ENCODE peak calls at places on chromosomes 7 and 10, in six cellular contexts. R, H, N, V, W and I are unnamed samples.

GRCh38 chr7:74262639-74263398 is 8.6 kb upstream of the RFC2 start:
- DNase-seq in R (no peak), H (no peak), N (no peak), V (no peak), W (no peak), I (no peak)

GRCh38 chr10:122135251-122136025 is 135.7 kb upstream of the BTBD16 start:
- DNase-seq in R (no peak), H (no peak), N (peak), V (no peak), W (no peak), I (no peak)

GRCh38 chr10:65275296-65275695 is 1650.5 kb upstream of the LRRTM3 start:
- DNase-seq in R (no peak), H (no peak), N (no peak), V (no peak), W (peak), I (no peak)

GRCh38 chr10:43160067-43160918 is 22.0 kb downstream of the CSGALNACT2 start:
- DNase-seq in R (no peak), H (no peak), N (peak), V (no peak), W (no peak), I (no peak)

GRCh38 chr7:143015926-143016490 is 10.9 kb downstream of the OR9A2 start:
- DNase-seq in R (no peak), H (no peak), N (peak), V (no peak), W (no peak), I (no peak)

GRCh38 chr7:45073843-45074737 is 14.7 kb downstream of the NACAD start:
- DNase-seq in R (peak), H (no peak), N (no peak), V (no peak), W (no peak), I (no peak)

GRCh38 chr7:72622532-72622931 is 205.5 kb downstream of the TYW1B start:
- DNase-seq in R (no peak), H (no peak), N (no peak), V (no peak), W (no peak), I (no peak)

GRCh38 chr10:125120046-125120710 is 40.2 kb downstream of the CTBP2 start:
- DNase-seq in R (no peak), H (no peak), N (peak), V (no peak), W (peak), I (no peak)

GRCh38 chr10:51147644-51148399 is 73.5 kb downstream of the PRKG1 start:
- DNase-seq in R (no peak), H (no peak), N (peak), V (no peak), W (no peak), I (no peak)

GRCh38 chr7:102985176-102985783 is 72.5 kb downstream of the LRRC17 start:
- DNase-seq in R (no peak), H (no peak), N (peak), V (no peak), W (no peak), I (no peak)

GRCh38 chr10:100100651-100101525 is 19.2 kb upstream of the CPN1 start:
- DNase-seq in R (no peak), H (no peak), N (peak), V (no peak), W (peak), I (no peak)

GRCh38 chr10:1180836-1181235 is 124.7 kb downstream of the WDR37 start:
- DNase-seq in R (no peak), H (no peak), N (no peak), V (no peak), W (no peak), I (no peak)
- TF ChIP-seq CTCF in R (no peak), H (no peak), N (no peak), V (no peak), W (no peak), I (peak)

DNA sequence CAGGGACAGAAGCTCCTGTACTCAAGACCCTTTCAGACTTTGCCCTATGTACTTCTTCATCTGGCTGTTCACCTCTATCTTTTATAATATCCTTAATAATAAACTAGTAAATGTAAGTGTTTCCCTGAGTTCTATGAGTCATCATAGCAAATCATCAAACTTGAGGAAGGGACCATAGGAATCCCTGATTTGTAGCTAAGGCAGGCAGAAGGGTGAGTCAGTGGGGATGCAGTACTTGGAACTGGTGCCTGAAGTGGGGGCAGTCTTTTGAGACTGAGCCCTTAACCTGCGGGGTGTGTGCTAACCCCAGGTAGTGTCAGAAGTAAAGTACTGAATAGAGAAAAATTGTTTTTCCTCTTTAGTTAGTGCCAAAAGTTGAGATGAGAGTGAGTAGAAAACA is 6.2 kb upstream of the TMEM243 start:
- DNase-seq in R (no peak), H (no peak), N (no peak), V (no peak), W (peak), I (no peak)
- TF ChIP-seq CTCF in R (no peak), H (no peak), N (no peak), V (no peak), W (no peak), I (no peak)

GRCh38 chr10:88472540-88472939 is 110.6 kb downstream of the RNLS start:
- DNase-seq in R (no peak), H (no peak), N (peak), V (no peak), W (peak), I (no peak)
- TF ChIP-seq CTCF in R (no peak), H (no peak), N (no peak), V (no peak), W (peak), I (no peak)

GRCh38 chr7:40197527-40197926 is 62.7 kb downstream of the SUGCT start:
- DNase-seq in R (no peak), H (no peak), N (no peak), V (no peak), W (no peak), I (no peak)

GRCh38 chr7:40194743-40195142 is 59.9 kb downstream of the SUGCT start:
- DNase-seq in R (no peak), H (no peak), N (peak), V (no peak), W (no peak), I (no peak)

GRCh38 chr7:40202851-40203250 is 68.0 kb downstream of the SUGCT start:
- DNase-seq in R (no peak), H (no peak), N (no peak), V (no peak), W (no peak), I (no peak)

GRCh38 chr7:40200791-40201190 is 66.0 kb downstream of the SUGCT start:
- DNase-seq in R (no peak), H (no peak), N (peak), V (no peak), W (no peak), I (no peak)

DNA sequence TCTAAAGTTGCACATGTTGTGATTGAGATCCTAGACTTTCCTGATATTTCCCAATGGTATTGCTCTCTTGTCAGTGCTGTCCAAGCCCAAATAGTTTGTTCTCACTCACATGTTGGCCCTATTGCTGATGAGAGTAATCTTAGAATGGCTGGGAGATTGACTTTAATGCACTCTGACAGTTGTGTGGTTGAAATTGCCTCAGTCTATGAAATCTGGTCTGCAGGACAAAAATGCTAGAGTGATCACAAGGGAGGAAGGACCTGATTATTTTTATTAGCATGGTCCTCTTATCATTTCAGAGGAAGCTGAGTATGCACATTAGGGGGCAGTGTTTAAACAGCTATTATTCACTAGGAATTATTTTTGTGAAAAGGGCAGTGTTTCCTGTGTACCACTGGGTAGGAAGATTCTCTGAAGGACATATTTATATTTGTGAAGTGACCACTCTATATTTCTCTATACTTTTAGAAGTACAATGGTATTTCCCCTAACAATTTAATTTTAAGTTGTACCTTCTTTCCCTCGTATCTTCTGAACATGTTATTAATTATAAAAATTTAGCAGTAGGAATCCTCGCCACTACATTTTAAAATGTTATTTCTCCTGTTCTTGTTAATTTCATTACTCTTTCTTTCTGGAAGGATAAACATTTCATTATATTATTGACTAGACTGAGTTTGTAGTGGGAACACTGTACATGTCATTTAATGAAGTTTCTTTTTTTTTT is 64.4 kb downstream of the SUGCT start:
- DNase-seq in R (no peak), H (no peak), N (peak), V (no peak), W (peak), I (no peak)
- TF ChIP-seq CTCF in R (no peak), H (no peak), N (peak), V (no peak), W (peak), I (peak)

GRCh38 chr7:94449151-94449725 is 54.5 kb downstream of the COL1A2 start:
- DNase-seq in R (no peak), H (no peak), N (peak), V (no peak), W (peak), I (no peak)
- TF ChIP-seq CTCF in R (peak), H (peak), N (peak), V (no peak), W (peak), I (peak)

DNA sequence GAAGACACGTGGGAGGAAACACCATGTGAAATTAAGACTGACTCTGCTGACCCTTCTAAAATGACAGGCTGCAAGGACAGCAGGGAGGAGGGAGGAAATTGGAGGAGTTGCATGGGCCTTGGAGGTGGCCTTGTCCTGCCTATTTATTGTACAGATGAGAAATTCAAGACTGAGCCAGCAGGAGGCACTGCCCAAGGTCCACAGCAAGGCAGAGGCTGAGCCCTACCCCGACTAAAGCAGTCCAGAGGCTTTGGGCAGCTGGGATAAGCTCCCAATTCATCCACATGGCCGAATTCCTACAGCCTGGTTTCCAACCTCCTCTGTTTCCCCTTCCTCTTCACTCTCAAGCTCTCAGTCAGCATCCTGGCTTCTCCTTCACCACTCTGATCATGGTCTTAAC is 215.9 kb upstream of the ZMIZ1 start:
- DNase-seq in R (no peak), H (peak), N (peak), V (peak), W (peak), I (no peak)
- TF ChIP-seq CTCF in R (no peak), H (peak), N (peak), V (no peak), W (peak), I (peak)

DNA sequence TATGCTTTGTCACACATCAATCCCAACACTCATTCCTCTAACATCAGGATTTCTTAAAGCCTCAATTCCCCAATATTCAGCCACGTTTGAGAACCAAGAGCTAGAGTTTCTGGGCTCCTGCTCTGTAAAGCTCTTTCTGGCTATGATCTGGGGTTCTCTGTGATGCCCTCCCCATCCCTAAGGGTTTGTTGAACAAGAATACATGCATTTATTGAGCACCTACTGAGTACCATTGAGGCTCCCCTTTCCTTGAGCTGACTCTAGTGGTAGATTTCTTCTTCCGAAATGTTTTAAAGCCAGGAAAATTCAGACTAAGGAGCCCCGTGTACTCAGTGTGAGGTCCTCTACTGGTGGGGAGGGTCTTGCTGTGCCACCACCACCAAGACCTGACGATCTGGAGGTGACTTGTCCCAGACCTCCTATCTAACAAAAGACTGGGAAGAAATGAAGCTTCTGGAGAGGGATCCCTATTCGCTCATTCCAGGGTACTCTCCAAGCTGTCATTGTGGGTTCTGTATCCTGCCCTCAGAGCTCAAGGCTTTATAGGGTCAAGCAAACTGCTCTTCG is 23.1 kb upstream of the SRGN start:
- DNase-seq in R (no peak), H (no peak), N (no peak), V (no peak), W (no peak), I (no peak)
- TF ChIP-seq CTCF in R (no peak), H (no peak), N (peak), V (no peak), W (no peak), I (no peak)

DNA sequence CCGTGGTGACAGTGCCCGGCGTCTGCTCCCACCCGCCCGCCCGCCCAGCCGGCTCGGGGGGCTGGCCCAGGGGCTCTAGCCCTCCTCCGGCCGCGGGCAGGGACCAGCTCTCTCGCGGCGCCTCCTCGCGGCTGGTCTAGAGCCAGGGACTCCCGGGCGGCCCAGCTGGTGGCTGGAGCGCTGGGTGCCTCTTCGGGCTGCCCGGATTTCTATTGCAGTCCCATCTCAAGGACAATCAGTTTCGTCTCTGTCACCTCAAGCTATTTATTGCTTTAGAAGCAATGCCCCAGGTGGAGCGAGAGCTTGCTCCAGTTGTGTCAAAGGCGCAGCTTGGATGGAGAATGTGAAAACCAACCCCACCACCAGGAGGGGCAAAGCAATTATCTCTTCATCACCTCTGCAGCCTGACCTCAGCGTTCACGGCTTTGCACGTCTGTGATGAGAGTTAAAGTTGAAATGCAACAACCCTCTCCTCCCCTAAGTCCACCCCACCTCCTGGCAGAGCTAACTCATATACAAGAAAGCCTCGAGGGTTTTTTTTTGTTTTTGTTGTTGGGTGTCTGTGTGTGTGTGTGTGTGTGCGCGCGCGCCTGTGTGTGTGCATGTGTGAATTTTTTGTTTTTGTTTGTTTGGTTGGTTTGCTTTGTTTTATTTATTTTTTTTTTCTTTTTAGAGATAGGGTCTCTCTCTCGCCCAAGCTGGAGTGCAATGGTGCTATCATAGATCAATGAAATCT is at the start of gene ITGA8:
- DNase-seq in R (peak), H (peak), N (peak), V (no peak), W (peak), I (no peak)
- TF ChIP-seq CTCF in R (no peak), H (no peak), N (peak), V (no peak), W (no peak), I (peak)

GRCh38 chr7:70502117-70502516 is 629.8 kb upstream of the GALNT17 start:
- DNase-seq in R (no peak), H (no peak), N (no peak), V (no peak), W (no peak), I (no peak)
- TF ChIP-seq CTCF in R (no peak), H (no peak), N (no peak), V (no peak), W (no peak), I (no peak)